ENCODE peak calls at places on chromosome 21, in six cellular contexts. U is uterus; T is CD8-positive, alpha-beta T cell; K is psoas muscle; H is A549; V is effector memory CD4-positive, alpha-beta T cell. C is an unnamed sample.
A peak's percentile ranks its signal among the peaks of the same experiment; 100 is the strongest.

GRCh38 chr21:17818158-17819113 is 720 bp downstream of the C21orf91 start:
- DNase-seq in U (peak; percentile 28), V (no peak), T (peak; percentile 64), K (no peak), H (peak; percentile 1), C (no peak)

GRCh38 chr21:44603109-44603875 is 2.9 kb downstream of the KRTAP10-7 start:
- DNase-seq in T (no peak), H (no peak), V (no peak), K (no peak), U (no peak), C (no peak)

GRCh38 chr21:34958040-34958439 is 91.1 kb downstream of the RUNX1 start:
- DNase-seq in T (no peak), K (no peak), U (no peak), H (no peak), V (no peak), C (no peak)

GRCh38 chr21:43961382-43961909 is 50.7 kb upstream of the TRAPPC10 start:
- DNase-seq in U (no peak), V (no peak), T (no peak), K (no peak), H (no peak), C (no peak)

GRCh38 chr21:22575165-22575584 is 1577.0 kb downstream of the NCAM2 start:
- DNase-seq in H (no peak), V (no peak), U (no peak), T (no peak), K (no peak), C (no peak)

GRCh38 chr21:31326478-31327247 is 17.4 kb downstream of the TIAM1 start:
- DNase-seq in H (no peak), K (no peak), V (no peak), U (no peak), T (peak; percentile 45), C (no peak)

GRCh38 chr21:28138272-28138671 is 854.4 kb downstream of the LTN1 start:
- DNase-seq in V (no peak), H (no peak), K (no peak), T (no peak), U (no peak), C (no peak)

GRCh38 chr21:44078411-44078981 is 28.7 kb upstream of the PWP2 start:
- DNase-seq in U (no peak), V (no peak), H (no peak), T (no peak), K (no peak), C (no peak)

GRCh38 chr21:16241500-16241963 is 511.8 kb downstream of the USP25 start:
- DNase-seq in T (no peak), V (no peak), K (no peak), U (no peak), H (peak; percentile 7), C (no peak)

GRCh38 chr21:35737899-35738341 is 322.4 kb downstream of the SETD4 start:
- DNase-seq in U (no peak), T (no peak), V (no peak), H (no peak), K (peak; percentile 48), C (no peak)

GRCh38 chr21:31484219-31484618 is 140.2 kb upstream of the TIAM1 start:
- DNase-seq in V (no peak), U (no peak), T (no peak), H (no peak), K (no peak), C (no peak)

GRCh38 chr21:44793269-44794030 is 8.2 kb downstream of the UBE2G2 start:
- DNase-seq in T (peak; percentile 54), H (peak; percentile 72), U (peak; percentile 36), K (peak; percentile 42), V (peak; percentile 21), C (peak; percentile 74)

DNA sequence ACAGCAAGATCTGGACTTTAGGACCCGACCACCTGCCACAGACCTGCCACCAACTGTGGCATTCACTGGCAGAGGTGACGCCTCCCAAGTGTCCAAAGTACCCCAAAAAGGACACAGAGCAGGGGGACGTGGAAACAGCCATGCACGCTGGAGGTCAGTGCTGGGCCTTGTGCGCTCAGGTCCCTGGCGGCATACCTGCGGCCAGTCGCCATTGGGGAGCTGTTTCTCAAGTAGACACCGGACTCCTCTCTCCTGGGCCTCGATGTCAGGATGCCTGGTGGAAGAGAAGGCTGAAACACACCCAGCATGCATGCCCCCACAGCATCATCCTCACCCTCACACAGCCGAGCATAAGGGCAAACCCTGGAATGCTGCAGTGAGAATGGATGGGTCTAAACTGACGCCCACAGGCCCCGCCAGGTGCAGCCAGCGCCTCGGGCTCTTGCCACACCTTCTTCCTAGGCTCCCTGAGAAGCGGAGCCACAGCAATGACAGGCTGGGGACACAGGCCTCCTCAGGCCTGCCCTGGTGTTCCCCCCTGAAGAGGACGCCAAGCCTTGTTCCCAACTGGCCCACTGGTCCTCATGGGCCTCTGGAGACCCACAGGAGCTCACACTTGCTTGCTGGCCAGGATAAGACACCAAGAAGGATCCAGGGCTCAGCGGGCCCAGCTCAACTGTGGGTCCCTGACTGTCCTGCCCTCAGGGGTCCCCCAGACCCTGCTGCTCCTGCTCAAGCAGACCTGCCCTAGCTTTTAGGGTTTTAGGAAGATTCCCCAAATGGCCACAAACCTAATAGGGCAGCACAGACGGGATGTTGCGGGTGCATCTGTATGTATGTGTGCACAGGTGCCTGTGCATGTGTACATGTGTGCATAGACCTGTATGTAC is 7.7 kb upstream of the SPATC1L start:
- DNase-seq in V (no peak), T (no peak), H (no peak), U (no peak), K (no peak), C (peak; percentile 64)
- H3K27ac ChIP-seq in V (no peak overlapping the region), T (no peak overlapping the region), H (no peak overlapping the region), U (no peak overlapping the region), K (no peak overlapping the region), C (no peak overlapping the region)

GRCh38 chr21:41651830-41652229 is 115.0 kb downstream of the RIPK4 start:
- DNase-seq in U (no peak), V (no peak), T (no peak), H (no peak), K (no peak), C (no peak)

GRCh38 chr21:41655259-41655658 is 111.6 kb downstream of the RIPK4 start:
- DNase-seq in K (no peak), H (no peak), V (no peak), U (no peak), T (no peak), C (no peak)

GRCh38 chr21:41653944-41654625 is 112.8 kb downstream of the RIPK4 start:
- DNase-seq in H (no peak), U (no peak), K (no peak), T (no peak), V (no peak), C (no peak)

GRCh38 chr21:41651396-41651795 is 115.5 kb downstream of the RIPK4 start:
- DNase-seq in H (no peak), U (no peak), V (no peak), T (no peak), K (no peak), C (no peak)

DNA sequence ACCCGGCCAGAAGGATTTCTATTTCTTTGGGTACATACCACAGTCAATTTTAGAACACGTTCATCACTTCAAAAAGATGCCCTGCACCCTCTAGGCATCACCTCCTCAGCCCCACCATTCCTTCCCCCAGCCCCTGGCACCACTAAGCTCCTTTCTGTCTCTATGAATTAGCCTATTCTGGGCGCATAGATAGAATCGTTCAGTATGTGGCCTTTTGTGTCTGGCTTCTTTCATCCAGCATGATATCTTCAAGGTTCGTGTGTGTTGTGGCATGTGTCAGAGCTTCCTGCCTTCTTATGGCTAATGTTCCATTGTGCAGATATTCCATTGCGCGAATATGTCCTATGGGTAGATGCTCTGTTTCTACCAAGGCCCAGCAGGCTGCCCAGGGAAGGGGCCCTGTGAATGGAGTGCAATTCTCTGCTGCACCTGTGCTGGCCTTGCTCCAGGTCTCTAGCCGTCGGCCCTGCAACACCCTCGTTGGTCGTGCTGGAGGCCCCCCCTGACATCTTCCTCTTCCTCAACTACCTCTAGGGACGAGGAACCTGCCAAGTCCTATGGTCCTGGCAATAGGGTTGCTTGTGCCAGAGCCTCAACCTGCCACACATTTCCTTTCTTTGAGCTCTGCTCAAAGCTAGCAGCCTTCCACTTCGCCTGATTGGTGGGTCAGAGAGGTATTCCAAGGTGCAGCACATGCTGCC is 113.5 kb downstream of the RIPK4 start:
- DNase-seq in K (no peak), U (no peak), H (no peak), T (no peak), V (no peak), C (no peak)
- H3K4me3 ChIP-seq in K (no peak overlapping the region), U (no peak overlapping the region), H (no peak overlapping the region), T (no peak overlapping the region), V (no peak overlapping the region), C (no peak overlapping the region)

DNA sequence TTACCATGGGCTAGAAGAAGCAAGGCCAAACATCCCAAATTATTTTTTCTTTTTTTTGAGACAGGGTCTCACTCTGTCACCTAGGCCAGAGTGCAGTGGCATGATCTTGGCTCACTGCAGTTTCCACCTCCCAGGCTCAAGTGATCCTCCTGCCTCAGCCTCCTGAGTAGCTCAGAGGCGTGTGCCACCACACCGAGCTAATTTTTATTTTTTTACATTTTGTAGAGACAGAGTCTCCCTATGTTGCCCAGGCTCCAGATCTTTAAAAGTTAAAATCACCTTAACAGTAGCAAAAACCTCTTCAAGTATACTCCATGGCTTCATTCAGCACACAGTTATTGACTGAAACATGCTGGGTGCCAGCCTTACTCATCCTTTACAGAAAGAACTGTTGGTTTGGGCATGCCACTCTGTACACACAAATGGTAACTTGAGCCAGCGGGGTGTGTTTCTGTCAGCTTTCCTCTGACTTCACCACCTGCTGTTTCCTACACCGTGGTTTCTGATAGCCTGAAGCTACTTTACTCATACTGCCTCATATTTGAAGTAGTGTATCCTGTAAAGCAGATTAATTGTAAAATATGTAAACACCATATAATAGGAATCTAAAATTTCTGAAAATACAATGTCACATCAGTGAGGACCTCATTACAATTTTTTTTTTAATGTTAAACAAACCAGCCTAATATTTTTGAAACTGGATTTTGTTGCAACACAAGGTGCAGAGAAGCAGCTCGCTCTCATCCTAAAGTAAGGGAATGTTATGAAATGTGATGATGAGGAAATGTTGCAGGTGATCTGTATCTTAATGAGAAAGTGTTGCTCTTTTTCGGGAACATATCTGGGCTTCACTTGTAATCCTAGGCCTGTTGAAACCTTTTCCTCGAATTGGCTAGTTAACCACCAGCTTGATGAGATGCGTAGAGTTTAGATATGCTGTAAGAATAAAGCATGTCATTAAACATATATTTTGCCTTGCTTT is 113.9 kb downstream of the ATP5PO start:
- DNase-seq in U (no peak), K (no peak), T (no peak), V (no peak), H (peak; percentile 14), C (no peak)
- H3K27ac ChIP-seq in U (peak overlapping the region; percentile 68), K (peak overlapping the region; percentile 57), T (no peak overlapping the region), V (no peak overlapping the region), H (peak overlapping the region; percentile 71), C (peak overlapping the region; percentile 60)

GRCh38 chr21:39346671-39347327 is 2.1 kb downstream of the HMGN1 start:
- DNase-seq in T (no peak), V (no peak), U (no peak), H (no peak), K (no peak), C (no peak)
- H3K4me3 ChIP-seq in T (no peak overlapping the region), V (no peak overlapping the region), U (peak overlapping the region; percentile 88), H (peak overlapping the region; percentile 64), K (peak overlapping the region; percentile 88), C (no peak overlapping the region)

DNA sequence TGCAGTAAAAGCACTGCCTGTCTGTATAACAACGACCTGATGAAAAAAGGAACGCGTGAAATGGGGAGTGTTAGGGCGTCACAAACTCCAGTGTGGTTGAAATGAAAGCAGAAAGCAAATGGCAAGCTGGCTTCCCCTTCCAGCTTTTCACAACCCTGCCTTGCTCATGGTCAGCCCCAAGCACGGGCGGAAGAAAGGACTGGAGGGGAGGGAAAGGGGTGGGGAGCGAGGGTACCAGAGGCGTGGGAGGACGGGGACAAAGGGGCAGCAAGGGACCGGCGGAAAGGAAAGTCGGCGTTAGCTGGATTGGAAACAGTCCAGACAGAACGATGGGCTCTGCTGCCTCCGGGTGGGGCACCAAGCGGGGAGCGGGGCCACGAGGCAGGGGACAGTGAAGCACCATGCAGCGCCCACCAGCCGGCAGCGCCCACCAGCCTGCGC is 9.6 kb downstream of the VPS26C start:
- DNase-seq in H (peak; percentile 5), K (peak; percentile 25), V (no peak), T (peak; percentile 42), U (no peak), C (no peak)
- H3K27ac ChIP-seq in H (peak overlapping the region; percentile 94), K (peak overlapping the region; percentile 73), V (peak overlapping the region; percentile 71), T (peak overlapping the region; percentile 71), U (peak overlapping the region; percentile 74), C (peak overlapping the region; percentile 49)